ENCODE peak calls at places on chromosomes 5 and 9, in nine cellular contexts. T, C, B, V, J, P, E, D and X are unnamed samples.

GRCh38 chr9:97543568-97543967 is 42.1 kb downstream of the TMOD1 start:
- DNase-seq in E (no peak), D (no peak), J (no peak), P (no peak), V (no peak), T (peak; percentile 79), B (no peak), C (no peak), X (no peak)

GRCh38 chr9:134955801-134956200 is 38.1 kb upstream of the FCN1 start:
- DNase-seq in J (peak; percentile 51), D (peak; percentile 11), P (no peak), V (no peak), E (no peak), C (no peak), T (no peak), B (no peak), X (no peak)

GRCh38 chr9:111429175-111429574 is 55.0 kb downstream of the ECPAS start:
- DNase-seq in J (no peak), B (no peak), C (no peak), E (no peak), V (peak; percentile 23), P (no peak), T (no peak), D (no peak), X (no peak)

GRCh38 chr5:103057208-103058130 is 62.5 kb downstream of the GIN1 start:
- DNase-seq in T (peak; percentile 61), B (no peak), E (no peak), C (peak; percentile 49), D (no peak), J (no peak), V (peak; percentile 22), P (no peak), X (no peak)

GRCh38 chr5:58201922-58202648 is 257.8 kb downstream of the PLK2 start:
- DNase-seq in T (no peak), V (peak; percentile 76), P (no peak), J (no peak), E (no peak), C (no peak), B (no peak), D (no peak), X (no peak)

GRCh38 chr5:1445313-1445894 is at the start of gene SLC6A3:
- DNase-seq in V (no peak), J (peak; percentile 64), T (no peak), D (peak; percentile 52), B (no peak), E (no peak), C (peak; percentile 75), P (peak; percentile 36), X (no peak)

GRCh38 chr5:54080833-54081232 is 229.5 kb downstream of the ARL15 start:
- DNase-seq in P (no peak), V (no peak), D (no peak), C (no peak), J (no peak), T (no peak), E (no peak), B (no peak), X (no peak)

GRCh38 chr5:91090995-91091394 is 292.1 kb downstream of the ARRDC3 start:
- DNase-seq in V (no peak), B (no peak), J (no peak), C (no peak), P (no peak), D (no peak), E (no peak), T (no peak), X (no peak)

GRCh38 chr5:90557871-90558270 is 726 bp upstream of the ADGRV1 start:
- DNase-seq in E (no peak), J (no peak), D (no peak), B (no peak), V (no peak), C (no peak), P (no peak), T (no peak), X (no peak)

GRCh38 chr9:86274821-86275643 is 7.3 kb downstream of the ISCA1 start:
- DNase-seq in T (no peak), C (no peak), J (no peak), P (no peak), D (no peak), E (no peak), V (no peak), B (no peak), X (no peak)

GRCh38 chr5:126961702-126962101 is 68.7 kb downstream of the MARCHF3 start:
- DNase-seq in B (no peak), E (no peak), V (no peak), P (no peak), D (no peak), C (no peak), J (no peak), T (peak; percentile 93), X (no peak)

GRCh38 chr5:133113331-133114061 is 61.7 kb downstream of the HSPA4 start:
- DNase-seq in C (no peak), E (no peak), V (peak; percentile 78), B (no peak), D (no peak), P (no peak), T (no peak), J (no peak), X (no peak)

GRCh38 chr9:14347408-14348224 is 33.7 kb upstream of the NFIB start:
- DNase-seq in B (no peak), J (peak; percentile 89), T (no peak), D (no peak), P (no peak), V (no peak), E (peak; percentile 66), C (no peak), X (no peak)

GRCh38 chr9:126499005-126499910 is 114.5 kb upstream of the LMX1B start:
- DNase-seq in P (peak; percentile 72), E (no peak), B (no peak), J (no peak), D (no peak), T (no peak), C (peak; percentile 58), V (no peak), X (peak; percentile 39)

GRCh38 chr5:158807947-158808346 is 291.8 kb downstream of the EBF1 start:
- DNase-seq in P (no peak), J (no peak), D (no peak), T (no peak), E (no peak), B (no peak), C (no peak), V (no peak), X (no peak)

GRCh38 chr9:127557466-127557869 is 54.6 kb upstream of the STXBP1 start:
- DNase-seq in B (no peak), E (peak; percentile 46), V (no peak), P (no peak), C (peak; percentile 49), T (peak; percentile 50), J (no peak), D (no peak), X (no peak)

GRCh38 chr5:1229822-1230221 is 4.6 kb downstream of the SLC6A18 start:
- DNase-seq in T (no peak), P (no peak), B (no peak), D (no peak), J (no peak), C (no peak), E (no peak), V (no peak), X (no peak)

GRCh38 chr9:137271696-137272076 is 5.8 kb upstream of the TOR4A start:
- DNase-seq in C (no peak), E (no peak), T (no peak), V (no peak), P (no peak), J (no peak), D (no peak), B (no peak), X (no peak)

GRCh38 chr5:168916266-168916665 is 337.1 kb upstream of the PANK3 start:
- DNase-seq in V (no peak), P (no peak), C (peak; percentile 28), D (peak; percentile 63), E (peak; percentile 30), J (peak; percentile 74), B (peak; percentile 72), T (no peak), X (no peak)

GRCh38 chr9:134198771-134199170 is 34.4 kb upstream of the RNU6ATAC start:
- DNase-seq in J (no peak), B (no peak), V (no peak), P (no peak), D (no peak), E (no peak), T (no peak), C (no peak), X (no peak)

DNA sequence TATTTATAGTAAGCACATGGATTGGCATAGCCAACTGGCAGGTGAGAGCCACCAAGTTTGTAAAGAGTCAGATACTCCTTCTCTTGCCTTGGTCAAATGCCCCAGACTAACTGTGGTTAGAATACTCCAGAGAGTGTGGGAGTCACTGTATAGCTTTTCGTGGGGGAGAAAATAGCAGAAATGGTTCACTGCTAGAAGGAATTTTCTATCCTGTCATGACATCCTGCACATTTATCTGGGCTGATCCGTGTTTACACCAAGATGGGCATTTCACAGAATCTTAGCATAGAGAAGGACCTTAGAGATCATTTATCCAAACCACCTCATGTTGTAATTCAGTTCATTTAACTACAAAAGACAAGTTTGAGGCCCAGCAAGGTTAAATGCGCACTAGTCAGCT is 460.8 kb downstream of the ENC1 start:
- DNase-seq in V (peak; percentile 56), J (no peak), B (no peak), P (no peak), C (no peak), T (no peak), E (no peak), D (no peak), X (no peak)
- H3K9me3 ChIP-seq in V (no peaks in the 10 kb centered on the region), J (no peaks in the 10 kb centered on the region), B (no peaks in the 10 kb centered on the region), P (no peaks in the 10 kb centered on the region), C (no peaks in the 10 kb centered on the region), T (no peaks in the 10 kb centered on the region), E (no peaks in the 10 kb centered on the region), D (no peaks in the 10 kb centered on the region), X (no peaks in the 10 kb centered on the region)

GRCh38 chr5:131766689-131767088 is 30.1 kb downstream of the FNIP1 start:
- DNase-seq in D (no peak), P (no peak), T (no peak), C (no peak), B (no peak), J (no peak), E (no peak), V (no peak), X (no peak)
- H3K9me3 ChIP-seq in D (no peaks in the 10 kb centered on the region), P (no peaks in the 10 kb centered on the region), T (peaks cover 8% of the 10 kb centered on the region), C (no peaks in the 10 kb centered on the region), B (peaks cover 8% of the 10 kb centered on the region), J (no peaks in the 10 kb centered on the region), E (no peaks in the 10 kb centered on the region), V (no peaks in the 10 kb centered on the region), X (peaks cover 3% of the 10 kb centered on the region)

GRCh38 chr5:176420972-176421544 is 4.7 kb upstream of the CLTB start:
- DNase-seq in B (no peak), T (no peak), C (no peak), P (no peak), J (no peak), E (no peak), V (no peak), D (no peak), X (no peak)
- H3K9me3 ChIP-seq in B (no peaks in the 10 kb centered on the region), T (peaks cover 24% of the 10 kb centered on the region), C (no peaks in the 10 kb centered on the region), P (no peaks in the 10 kb centered on the region), J (no peaks in the 10 kb centered on the region), E (no peaks in the 10 kb centered on the region), V (peaks cover 3% of the 10 kb centered on the region), D (no peaks in the 10 kb centered on the region), X (no peaks in the 10 kb centered on the region)

DNA sequence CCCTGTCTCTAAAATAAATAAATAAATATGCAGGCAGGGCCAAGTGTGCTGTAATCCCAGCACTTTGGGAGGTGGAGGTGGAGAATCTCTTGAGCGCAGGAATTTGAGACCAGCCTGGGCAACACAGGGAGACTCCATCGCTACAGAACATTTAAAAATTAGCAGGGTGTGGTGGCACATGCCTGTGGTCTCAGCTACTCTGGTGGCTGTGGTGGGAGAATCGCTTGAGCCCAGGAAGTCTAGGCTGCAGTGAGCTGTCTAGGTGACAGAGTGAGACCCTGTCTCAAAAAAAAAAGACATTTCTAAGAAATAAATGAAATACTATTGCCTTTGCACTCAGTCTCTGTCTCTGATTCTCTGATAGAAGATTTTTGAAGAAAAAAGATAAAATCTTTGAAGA is 1.2 kb upstream of the PCDHGA10 start:
- DNase-seq in V (no peak), T (no peak), C (no peak), J (no peak), E (no peak), B (no peak), D (no peak), P (no peak), X (no peak)
- H3K9me3 ChIP-seq in V (peaks cover 34% of the 10 kb centered on the region), T (no peaks in the 10 kb centered on the region), C (peaks cover 43% of the 10 kb centered on the region), J (peaks cover 87% of the 10 kb centered on the region), E (peaks cover 3% of the 10 kb centered on the region), B (peaks cover 6% of the 10 kb centered on the region), D (peaks cover 91% of the 10 kb centered on the region), P (no peaks in the 10 kb centered on the region), X (peaks cover 5% of the 10 kb centered on the region)